ENCODE peak calls at places on chromosomes 1 and 21, in nine cellular contexts. K is HAP-1; H is activated CD8-positive, alpha-beta memory T cell treated with anti-CD3 and anti-CD28 coated beads, Interleukin-2, amount 50 U/mL, for 48 hours; X is cardiac septum; C is endothelial cell; G is uterus; N is activated T-cell treated with anti-CD3 and anti-CD28 coated beads, Interleukin-2, amount 50 U/mL, for 72 hours; J is naive thymus-derived CD4-positive, alpha-beta T cell; Q is adrenal gland. E is an unnamed sample.

GRCh38 chr21:36385233-36385908 is at the start of gene CHAF1B:
- DNase-seq in K (peak), H (peak), X (peak), C (peak), G (peak), N (peak), J (peak), Q (peak), E (peak)

GRCh38 chr1:16041200-16041599 is 2.4 kb upstream of the CLCNKB start:
- DNase-seq in K (no peak), H (no peak), X (no peak), C (no peak), G (no peak), N (no peak), J (no peak), Q (no peak), E (no peak)

GRCh38 chr1:62735491-62736171 is 47.4 kb upstream of the DOCK7 start:
- DNase-seq in K (no peak), H (no peak), X (no peak), C (no peak), G (no peak), N (no peak), J (no peak), Q (no peak), E (no peak)

GRCh38 chr1:54007613-54008012 is 10.4 kb downstream of the LDLRAD1 start:
- DNase-seq in K (no peak), H (no peak), X (no peak), C (no peak), G (no peak), N (no peak), J (no peak), Q (no peak), E (no peak)

GRCh38 chr1:223621312-223621734 is 44.2 kb downstream of the CAPN8 start:
- DNase-seq in K (no peak), H (no peak), X (no peak), C (no peak), G (no peak), N (no peak), J (no peak), Q (no peak), E (no peak)

GRCh38 chr1:183090386-183091006 is 67.3 kb downstream of the LAMC1 start:
- DNase-seq in K (no peak), H (no peak), X (no peak), C (no peak), G (peak), N (no peak), J (no peak), Q (no peak), E (no peak)

GRCh38 chr21:16117331-16117730 is 387.5 kb downstream of the USP25 start:
- DNase-seq in K (no peak), H (no peak), X (no peak), C (no peak), G (no peak), N (no peak), J (no peak), Q (no peak), E (no peak)

GRCh38 chr1:178417858-178418257 is 78.9 kb downstream of the CLEC20A start:
- DNase-seq in K (no peak), H (no peak), X (no peak), C (no peak), G (no peak), N (no peak), J (no peak), Q (no peak), E (no peak)

GRCh38 chr1:215957692-215958091 is 390.6 kb downstream of the KCTD3 start:
- DNase-seq in K (no peak), H (no peak), X (no peak), C (no peak), G (no peak), N (no peak), J (no peak), Q (no peak), E (no peak)

GRCh38 chr1:31479801-31480200 is 66.8 kb downstream of the SERINC2 start:
- DNase-seq in K (no peak), H (no peak), X (no peak), C (no peak), G (no peak), N (no peak), J (no peak), Q (no peak), E (no peak)

GRCh38 chr21:39660191-39660590 is 47.5 kb downstream of the B3GALT5 start:
- DNase-seq in K (no peak), H (no peak), X (no peak), C (no peak), G (no peak), N (no peak), J (no peak), Q (peak), E (peak)

GRCh38 chr21:23475518-23476189 is 2131.6 kb downstream of the MRPL39 start:
- DNase-seq in K (no peak), H (no peak), X (no peak), C (no peak), G (no peak), N (no peak), J (no peak), Q (no peak), E (no peak)

GRCh38 chr1:109980324-109981127 is 4.0 kb upstream of the AHCYL1 start:
- DNase-seq in K (no peak), H (no peak), X (no peak), C (peak), G (no peak), N (peak), J (no peak), Q (no peak), E (no peak)

GRCh38 chr1:11835441-11836225 is 11.9 kb downstream of the NPPA start:
- DNase-seq in K (no peak), H (no peak), X (no peak), C (no peak), G (no peak), N (no peak), J (no peak), Q (no peak), E (no peak)

GRCh38 chr1:81174811-81175476 is 625.8 kb upstream of the ADGRL2 start:
- DNase-seq in K (no peak), H (no peak), X (no peak), C (no peak), G (no peak), N (no peak), J (no peak), Q (no peak), E (no peak)

GRCh38 chr1:245326396-245326795 is 171.6 kb downstream of the KIF26B start:
- DNase-seq in K (no peak), H (no peak), X (no peak), C (no peak), G (no peak), N (no peak), J (no peak), Q (no peak), E (no peak)